ENCODE peak calls at places on chromosomes 5 and 9, in four cellular contexts. C, Q, B and Z are unnamed samples.

GRCh38 chr9:792331-793260 is 48.9 kb upstream of the DMRT1 start:
- DNase-seq in C (no peak), Q (no peak), B (peak; percentile 42), Z (no peak)

GRCh38 chr9:83208065-83208850 is 145.3 kb upstream of the RASEF start:
- DNase-seq in C (no peak), Q (no peak), B (no peak), Z (no peak)

GRCh38 chr9:104866186-104866585 is 61.8 kb downstream of the ABCA1 start:
- DNase-seq in C (no peak), Q (no peak), B (peak; percentile 50), Z (no peak)

GRCh38 chr5:154895606-154896561 is 37.5 kb downstream of the CNOT8 start:
- DNase-seq in C (no peak), Q (no peak), B (no peak), Z (no peak)

GRCh38 chr5:179237770-179238627 is 107.3 kb downstream of the ADAMTS2 start:
- DNase-seq in C (no peak), Q (no peak), B (no peak), Z (no peak)

GRCh38 chr5:108311682-108312081 is 70.2 kb downstream of the FBXL17 start:
- DNase-seq in C (no peak), Q (no peak), B (no peak), Z (no peak)

GRCh38 chr5:178832618-178833201 is 27.0 kb upstream of the ZNF354B start:
- DNase-seq in C (no peak), Q (no peak), B (no peak), Z (no peak)

GRCh38 chr5:115069087-115069968 is 100.4 kb downstream of the TRIM36 start:
- DNase-seq in C (no peak), Q (no peak), B (peak; percentile 52), Z (peak; percentile 73)

GRCh38 chr5:5313081-5313736 is 109.3 kb upstream of the ICE1 start:
- DNase-seq in C (no peak), Q (no peak), B (peak; percentile 30), Z (no peak)

GRCh38 chr9:93597142-93597706 is 20.8 kb downstream of the PHF2 start:
- DNase-seq in C (no peak), Q (no peak), B (no peak), Z (no peak)

GRCh38 chr5:141655020-141655419 is 3.8 kb upstream of the FCHSD1 start:
- DNase-seq in C (no peak), Q (no peak), B (no peak), Z (no peak)

GRCh38 chr9:36504154-36504550 is 68.5 kb upstream of the MELK start:
- DNase-seq in C (no peak), Q (no peak), B (no peak), Z (no peak)